ENCODE peak calls at places on chromosomes 12 and 14, in nine cellular contexts. H is ovary, F is cardiac fibroblast, T is lower leg skin, M is Calu3, J is foreskin fibroblast, K is left lung, E is progenitor cell of endocrine pancreas, Y is tibial artery. C is an unnamed sample.

GRCh38 chr14:62002636-62003035 is 240.4 kb downstream of the SNAPC1 start:
- DNase-seq in T (no peak), E (no peak), H (no peak), Y (no peak), J (peak), K (no peak), F (no peak), M (no peak), C (no peak)

GRCh38 chr12:132282950-132283771 is 46.2 kb downstream of the GALNT9 start:
- DNase-seq in J (no peak), E (no peak), H (no peak), Y (no peak), F (no peak), K (peak), M (peak), T (no peak), C (no peak)

GRCh38 chr14:69612759-69613145 is 1.4 kb downstream of the SUSD6 start:
- DNase-seq in F (peak), M (no peak), J (peak), Y (no peak), T (no peak), E (no peak), H (no peak), K (no peak), C (no peak)

GRCh38 chr12:63921157-63921556 is 76.7 kb downstream of the SRGAP1 start:
- DNase-seq in Y (no peak), J (no peak), F (no peak), K (no peak), E (no peak), H (no peak), M (no peak), T (no peak), C (no peak)

GRCh38 chr14:41606249-41607118 is at the start of gene LRFN5:
- DNase-seq in K (peak), H (peak), F (peak), T (peak), M (no peak), E (peak), Y (no peak), J (peak), C (no peak)

GRCh38 chr14:104999361-104999760 is 13.8 kb downstream of the CLBA1 start:
- DNase-seq in H (no peak), K (no peak), F (no peak), E (no peak), J (no peak), Y (no peak), T (no peak), M (no peak), C (peak)

GRCh38 chr14:61653507-61653906 is 41.8 kb upstream of the HIF1A start:
- DNase-seq in T (peak), J (peak), H (peak), M (no peak), E (no peak), F (peak), K (no peak), Y (no peak), C (peak)

GRCh38 chr12:117064049-117064448 is 35.2 kb downstream of the TESC start:
- DNase-seq in E (no peak), M (no peak), K (peak), J (no peak), Y (no peak), T (no peak), F (no peak), H (no peak), C (no peak)

GRCh38 chr12:131434208-131435125 is 276.4 kb upstream of the SFSWAP start:
- DNase-seq in T (no peak), Y (peak), J (no peak), F (no peak), M (no peak), E (no peak), K (no peak), H (no peak), C (peak)

GRCh38 chr14:78764240-78764639 is 594.1 kb downstream of the NRXN3 start:
- DNase-seq in J (no peak), T (no peak), E (no peak), M (peak), F (peak), Y (no peak), H (no peak), K (no peak), C (no peak)

GRCh38 chr12:77392467-77392866 is 327.1 kb upstream of the E2F7 start:
- DNase-seq in K (no peak), J (no peak), M (no peak), Y (no peak), E (no peak), T (no peak), F (no peak), H (no peak), C (no peak)

GRCh38 chr12:28909291-28909690 is 239.8 kb upstream of the FAR2 start:
- DNase-seq in T (no peak), Y (no peak), K (no peak), M (no peak), H (no peak), E (no peak), F (no peak), J (peak), C (no peak)

GRCh38 chr14:106134901-106135300 is 608.5 kb downstream of the TMEM121 start:
- DNase-seq in Y (no peak), K (no peak), T (no peak), E (no peak), M (no peak), F (no peak), J (no peak), H (no peak), C (no peak)

GRCh38 chr14:54116972-54117371 is 160.3 kb upstream of the BMP4 start:
- DNase-seq in F (no peak), K (no peak), Y (no peak), E (no peak), H (no peak), J (peak), M (no peak), T (no peak), C (no peak)

GRCh38 chr14:68367444-68368014 is 425.3 kb downstream of the ZFP36L1 start:
- DNase-seq in J (no peak), Y (no peak), F (no peak), H (no peak), E (no peak), K (no peak), M (no peak), T (no peak), C (no peak)

GRCh38 chr12:91704446-91704845 is 441.2 kb downstream of the BTG1 start:
- DNase-seq in H (no peak), F (peak), E (no peak), K (no peak), T (no peak), J (peak), Y (no peak), M (no peak), C (no peak)

GRCh38 chr12:49959570-49960473 is 1.9 kb upstream of the AQP5 start:
- DNase-seq in M (peak), Y (no peak), T (no peak), K (no peak), J (no peak), H (no peak), E (no peak), F (peak), C (peak)

GRCh38 chr12:77049767-77050353 is 15.5 kb downstream of the E2F7 start:
- DNase-seq in Y (no peak), E (no peak), J (peak), H (no peak), K (no peak), F (peak), T (no peak), M (peak), C (no peak)

GRCh38 chr14:63867926-63868921 is 15.4 kb downstream of the SYNE2 start:
- DNase-seq in Y (no peak), H (peak), M (no peak), T (no peak), J (no peak), E (no peak), F (peak), K (no peak), C (no peak)

GRCh38 chr14:21428930-21429329 is 27.0 kb downstream of the CHD8 start:
- DNase-seq in M (no peak), H (no peak), J (no peak), E (no peak), T (no peak), Y (no peak), K (no peak), F (no peak), C (no peak)

GRCh38 chr12:88111074-88111652 is 30.7 kb downstream of the CEP290 start:
- DNase-seq in M (no peak), K (no peak), J (peak), E (no peak), Y (no peak), F (peak), T (no peak), H (no peak), C (no peak)

GRCh38 chr12:121295123-121295745 is 1.3 kb downstream of the CAMKK2 start:
- DNase-seq in Y (no peak), T (no peak), J (no peak), H (no peak), M (peak), K (no peak), F (no peak), E (no peak), C (no peak)
- TF ChIP-seq CTCF in Y (no peak), T (no peak), J (no peak), H (no peak), M (no peak), K (no peak), F (no peak), E (no peak), C (no peak)

GRCh38 chr14:74501691-74502090 is 8.1 kb downstream of the ISCA2 start:
- DNase-seq in H (no peak), E (no peak), M (no peak), K (no peak), F (no peak), T (no peak), Y (no peak), J (no peak), C (no peak)

GRCh38 chr14:74502236-74503019 is 8.9 kb downstream of the ISCA2 start:
- DNase-seq in E (no peak), T (no peak), Y (no peak), F (peak), J (peak), K (no peak), H (no peak), M (peak), C (peak)

GRCh38 chr14:74503256-74503972 is 9.8 kb downstream of the ISCA2 start:
- DNase-seq in J (no peak), K (no peak), Y (no peak), F (no peak), H (no peak), T (no peak), E (no peak), M (no peak), C (peak)

GRCh38 chr14:74500417-74501134 is 7.0 kb downstream of the ISCA2 start:
- DNase-seq in T (no peak), Y (no peak), M (no peak), F (no peak), J (no peak), K (no peak), E (no peak), H (no peak), C (peak)

DNA sequence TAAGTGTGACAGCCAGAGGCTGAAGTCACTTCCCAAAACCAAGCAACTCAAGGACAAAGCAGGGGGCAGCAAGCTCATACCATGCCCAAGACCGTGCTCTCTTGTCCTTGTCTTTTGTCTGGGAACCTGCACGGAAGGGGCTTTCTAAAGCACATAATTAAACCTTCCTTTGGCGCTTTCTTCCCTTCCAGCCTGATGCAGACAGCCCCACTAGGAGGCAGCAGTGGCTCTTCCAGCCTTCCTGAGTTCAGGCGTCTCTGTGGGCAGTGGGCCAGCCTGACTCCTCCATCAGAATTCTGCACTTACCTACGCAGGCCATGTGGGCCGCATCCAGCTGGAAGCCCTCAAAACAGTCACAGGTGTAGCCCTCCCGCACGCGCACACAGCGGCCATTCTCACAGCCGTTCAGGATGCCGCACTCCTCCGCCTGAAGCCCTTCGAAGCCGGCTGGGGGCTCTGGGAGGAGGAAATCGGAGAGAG is 7.6 kb downstream of the ISCA2 start:
- DNase-seq in H (peak), F (peak), K (no peak), J (peak), T (peak), E (no peak), M (peak), Y (peak), C (peak)
- TF ChIP-seq CTCF in H (peak), F (peak), K (peak), J (peak), T (no peak), E (peak), M (no peak), Y (peak), C (peak)

GRCh38 chr12:96193725-96194571 is at the start of gene ELK3:
- DNase-seq in E (peak), T (peak), K (peak), M (peak), Y (peak), J (peak), H (peak), F (peak), C (no peak)

GRCh38 chr12:96194572-96194889 is 356 bp downstream of the ELK3 start:
- DNase-seq in Y (no peak), E (no peak), H (no peak), J (no peak), T (no peak), K (no peak), M (no peak), F (no peak), C (no peak)

GRCh38 chr12:96194901-96195844 is 998 bp downstream of the ELK3 start:
- DNase-seq in J (peak), E (no peak), T (peak), Y (peak), F (peak), H (peak), M (peak), K (no peak), C (no peak)

GRCh38 chr12:96190403-96191170 is 3.6 kb upstream of the ELK3 start:
- DNase-seq in J (peak), Y (no peak), K (no peak), E (no peak), F (peak), M (no peak), H (no peak), T (no peak), C (no peak)

DNA sequence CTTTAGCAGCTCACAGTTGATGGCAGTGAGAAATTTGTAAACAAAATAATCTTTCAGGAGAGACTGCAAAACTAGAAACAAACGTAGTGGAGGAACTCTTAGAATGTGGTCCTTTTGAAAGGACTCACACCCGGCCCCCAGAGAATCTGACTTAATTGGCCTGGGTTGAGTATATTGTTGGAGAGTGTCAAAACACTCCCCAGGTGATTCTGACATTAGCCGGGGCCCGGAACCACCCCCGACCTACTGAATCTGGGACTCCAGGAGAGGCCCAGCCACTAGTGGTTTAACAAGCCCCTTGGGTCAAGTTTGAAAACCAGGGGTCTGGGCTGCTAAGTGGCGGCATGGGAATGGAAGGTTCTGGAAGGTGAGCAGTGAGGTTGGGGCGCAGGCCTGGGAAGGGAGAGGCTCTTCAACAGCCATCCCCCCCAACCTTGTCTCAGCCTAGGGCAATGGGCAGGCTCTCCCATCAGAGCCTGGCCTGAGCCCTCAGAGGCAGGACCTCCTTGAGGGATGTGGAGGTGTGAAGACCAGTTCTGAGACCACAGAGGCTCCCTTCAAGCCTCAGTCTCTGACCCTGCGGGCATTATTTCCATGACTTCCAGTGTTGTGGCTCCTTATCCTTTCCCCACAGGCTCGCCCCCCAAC is 1.1 kb upstream of the ELK3 start:
- DNase-seq in K (no peak), J (no peak), Y (no peak), F (no peak), E (no peak), H (no peak), T (no peak), M (no peak), C (no peak)
- TF ChIP-seq CTCF in K (no peak), J (no peak), Y (no peak), F (no peak), E (no peak), H (no peak), T (no peak), M (no peak), C (no peak)

DNA sequence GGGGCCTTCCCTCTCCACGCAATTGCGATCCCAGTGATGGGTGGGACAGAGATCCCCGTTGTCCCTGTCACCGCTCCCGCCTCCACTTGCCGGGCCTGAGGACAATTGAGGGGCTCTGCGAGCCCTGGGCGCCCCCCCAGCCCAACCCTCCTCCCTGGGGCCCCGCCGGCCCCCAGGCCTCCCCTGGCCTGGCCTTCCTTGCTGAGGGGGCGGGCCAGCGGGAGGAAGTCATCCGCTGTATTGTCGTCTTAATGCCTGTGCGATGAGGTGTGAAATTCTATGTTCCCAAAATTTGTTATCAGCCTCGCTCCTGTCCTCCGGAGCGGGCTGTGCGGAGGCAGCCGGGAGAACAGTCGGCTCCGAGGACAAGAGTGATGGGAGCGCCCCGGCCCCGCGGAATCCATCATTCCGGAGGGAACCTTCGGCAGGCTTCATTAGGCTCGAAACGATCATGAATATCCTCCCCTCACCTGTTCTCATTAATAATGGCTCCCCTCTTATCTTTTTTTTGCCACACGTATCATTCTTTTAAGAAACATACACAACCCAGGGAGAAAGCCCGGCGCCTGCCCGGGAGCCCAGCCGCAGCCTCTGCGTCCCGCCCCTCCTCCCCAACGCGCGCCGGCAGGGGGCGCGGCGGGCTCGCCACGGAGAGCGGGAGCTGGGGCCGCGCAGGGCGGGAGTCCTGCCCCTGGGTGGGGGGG is 17.3 kb upstream of the DLK1 start:
- DNase-seq in M (peak), J (peak), E (no peak), F (peak), Y (no peak), K (peak), T (no peak), H (peak), C (no peak)
- TF ChIP-seq CTCF in M (peak), J (peak), E (peak), F (no peak), Y (peak), K (peak), T (no peak), H (peak), C (no peak)

DNA sequence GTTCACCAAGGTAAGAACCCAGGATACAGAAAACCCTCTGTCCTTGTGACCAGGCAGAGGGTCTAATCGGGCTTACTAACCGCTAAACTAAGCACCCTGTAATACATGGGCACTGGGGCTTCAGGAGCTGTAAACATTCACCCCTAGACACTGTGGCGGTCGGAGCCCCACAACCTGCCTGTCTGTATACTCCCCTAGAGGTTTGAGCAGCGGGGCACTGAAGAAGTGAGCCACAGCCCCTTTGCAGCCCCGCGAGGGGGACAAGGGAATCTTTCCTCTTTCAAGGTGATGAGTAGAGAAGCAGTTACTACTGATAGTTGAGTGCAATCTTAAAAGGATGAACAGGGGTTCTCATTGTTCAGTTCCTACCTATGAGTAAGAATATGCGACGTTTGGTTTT is 397.2 kb downstream of the AEBP2 start:
- DNase-seq in J (no peak), E (no peak), T (no peak), Y (no peak), H (no peak), F (no peak), M (no peak), K (peak), C (no peak)
- TF ChIP-seq CTCF in J (no peak), E (no peak), T (no peak), Y (no peak), H (no peak), F (no peak), M (no peak), K (no peak), C (no peak)

GRCh38 chr14:95491936-95492608 is 24.4 kb downstream of the SYNE3 start:
- DNase-seq in K (no peak), E (no peak), H (no peak), J (no peak), T (no peak), M (no peak), Y (no peak), F (no peak), C (no peak)

GRCh38 chr14:95490127-95490526 is 26.3 kb downstream of the SYNE3 start:
- DNase-seq in T (no peak), H (no peak), J (no peak), Y (no peak), M (no peak), E (no peak), F (no peak), K (no peak), C (no peak)

GRCh38 chr14:95489163-95489887 is 27.1 kb downstream of the SYNE3 start:
- DNase-seq in F (peak), J (peak), M (no peak), E (no peak), H (no peak), T (no peak), K (no peak), Y (no peak), C (no peak)

GRCh38 chr14:95488376-95489162 is 27.9 kb downstream of the SYNE3 start:
- DNase-seq in F (no peak), J (peak), T (no peak), K (peak), E (no peak), Y (peak), H (no peak), M (no peak), C (no peak)

DNA sequence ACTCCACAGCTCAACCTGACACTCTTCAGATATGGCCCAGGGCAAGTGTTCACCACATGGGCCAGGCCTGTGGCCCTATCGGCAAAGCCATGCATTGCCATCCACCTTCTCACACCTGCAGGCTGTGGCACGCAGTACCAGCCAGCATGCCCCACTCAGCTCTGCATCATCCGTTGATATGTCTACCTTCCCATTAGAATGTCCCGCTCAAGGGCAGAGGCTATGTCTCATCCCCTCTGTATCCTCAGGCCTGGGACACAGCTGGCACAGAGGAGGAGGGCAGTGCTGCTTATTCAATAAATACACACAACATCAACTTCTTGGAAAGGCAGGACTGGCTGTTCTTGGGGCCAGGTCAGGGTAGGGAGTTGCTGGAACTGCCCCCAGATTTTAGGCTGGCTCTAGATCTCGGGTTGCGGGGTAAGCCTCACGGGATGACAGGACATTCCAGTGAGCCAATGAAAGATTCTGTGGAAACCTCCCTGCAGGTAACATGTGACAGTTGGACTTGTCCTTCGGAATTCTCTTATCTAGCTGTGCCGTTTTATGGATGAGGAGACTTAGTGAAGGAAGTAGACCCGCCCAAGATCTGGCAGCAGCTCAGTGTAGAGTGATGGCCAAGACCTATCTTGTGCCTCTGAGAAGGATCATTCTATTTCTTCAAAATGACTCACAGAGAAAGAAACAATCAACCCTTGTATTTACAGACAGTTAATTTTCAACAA is 25.6 kb downstream of the SYNE3 start:
- DNase-seq in E (no peak), K (peak), J (peak), Y (no peak), M (no peak), F (peak), T (peak), H (no peak), C (no peak)
- TF ChIP-seq CTCF in E (no peak), K (no peak), J (no peak), Y (no peak), M (no peak), F (no peak), T (no peak), H (no peak), C (no peak)

C was measured in RWPE2.